ENCODE peak calls at places on chromosomes 16 and 17, in four cellular contexts. O is K562, D is HCT116, M is HepG2. A is an unnamed sample.
A peak's percentile ranks its signal among the peaks of the same experiment; 100 is the strongest.

GRCh38 chr17:32111141-32111771 is 31.0 kb upstream of the RHOT1 start:
- DNase-seq in D (no peak), M (peak; percentile 52), O (peak; percentile 87), A (no peak)

GRCh38 chr16:48561960-48562393 is 48.0 kb downstream of the N4BP1 start:
- DNase-seq in O (no peak), M (peak; percentile 86), D (no peak), A (no peak)

GRCh38 chr17:41785876-41786226 is 660 bp downstream of the JUP start:
- DNase-seq in M (no peak), O (peak; percentile 81), D (no peak), A (no peak)

GRCh38 chr16:65667013-65667578 is 545.2 kb upstream of the CDH11 start:
- DNase-seq in O (peak; percentile 41), D (no peak), M (peak; percentile 9), A (no peak)

GRCh38 chr17:69042308-69042707 is 18.4 kb downstream of the ABCA9 start:
- DNase-seq in D (no peak), O (no peak), M (no peak), A (no peak)

GRCh38 chr17:65519471-65519870 is 42.0 kb downstream of the AXIN2 start:
- DNase-seq in M (no peak), D (no peak), O (no peak), A (no peak)

GRCh38 chr17:18143044-18143936 is 34.7 kb downstream of the MYO15A start:
- DNase-seq in D (no peak), O (peak; percentile 66), M (peak; percentile 38), A (no peak)

GRCh38 chr17:41758601-41759000 is 24.2 kb upstream of the HAP1 start:
- DNase-seq in D (no peak), M (no peak), O (no peak), A (no peak)

GRCh38 chr17:73088561-73088960 is 3.9 kb downstream of the SLC39A11 start:
- DNase-seq in M (no peak), D (no peak), O (no peak), A (no peak)

GRCh38 chr17:80477647-80478478 is 1.5 kb upstream of the NPTX1 start:
- DNase-seq in O (peak; percentile 48), M (no peak), D (no peak), A (no peak)

GRCh38 chr16:81633147-81633619 is 145.9 kb upstream of the PLCG2 start:
- DNase-seq in M (peak; percentile 16), O (no peak), D (no peak), A (no peak)

GRCh38 chr16:2082171-2082982 is 34.6 kb downstream of the TSC2 start:
- DNase-seq in O (no peak), D (no peak), M (no peak), A (no peak)

GRCh38 chr17:58344047-58344790 is 7.8 kb downstream of the SUPT4H1 start:
- DNase-seq in D (no peak), M (no peak), O (no peak), A (no peak)

GRCh38 chr17:82092628-82092994 is 5.4 kb downstream of the FASN start:
- DNase-seq in D (no peak), M (no peak), O (no peak), A (no peak)

GRCh38 chr17:59493867-59494266 is 71.5 kb upstream of the DHX40 start:
- DNase-seq in D (no peak), M (no peak), O (no peak), A (no peak)

GRCh38 chr16:9849697-9850245 is 332.5 kb downstream of the GRIN2A start:
- DNase-seq in O (no peak), M (no peak), D (no peak), A (no peak)

GRCh38 chr17:55722016-55722706 is 503 bp downstream of the TMEM100 start:
- DNase-seq in D (no peak), O (no peak), M (no peak), A (no peak)

GRCh38 chr16:53745753-53746258 is 41.9 kb downstream of the FTO start:
- DNase-seq in D (peak; percentile 59), O (peak; percentile 25), M (no peak), A (no peak)

GRCh38 chr17:29615048-29615385 is 7.7 kb downstream of the CORO6 start:
- DNase-seq in M (no peak), D (no peak), O (peak; percentile 50), A (no peak)

GRCh38 chr16:78906135-78906534 is 694.4 kb downstream of the MAF start:
- DNase-seq in M (no peak), O (no peak), D (no peak), A (no peak)

GRCh38 chr17:72176902-72177660 is 56.3 kb downstream of the SOX9 start:
- DNase-seq in O (no peak), D (no peak), M (no peak), A (no peak)

DNA sequence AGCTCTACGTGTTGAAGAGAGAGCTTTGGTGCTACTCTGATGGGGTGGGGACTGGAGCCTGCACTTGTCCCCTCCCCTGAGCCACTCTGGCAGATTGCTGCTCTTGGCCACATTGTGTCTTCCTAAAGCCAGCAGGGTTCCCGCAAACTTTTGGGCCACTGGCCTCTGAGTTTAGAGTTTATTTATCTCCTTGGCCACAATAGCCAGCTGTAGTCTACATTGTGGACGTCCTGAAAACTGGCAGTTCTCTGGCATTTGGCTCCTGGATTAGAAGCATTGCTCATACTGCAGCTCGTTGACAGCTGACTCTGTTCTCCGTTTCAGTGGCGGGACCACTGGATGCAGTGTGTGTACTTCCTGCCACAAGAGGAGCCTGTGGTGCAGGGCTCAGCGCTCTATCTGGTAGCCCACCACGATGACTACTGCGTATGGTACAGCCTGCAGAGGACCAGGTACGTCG is 34.6 kb downstream of the PRMT7 start:
- DNase-seq in O (no peak), M (no peak), D (no peak), A (no peak)
- TF ChIP-seq TCF7L2 in O (no peak), M (no peak), D (no peak), A (no peak)

GRCh38 chr17:47894498-47895253 is 1.4 kb upstream of the SP2 start:
- DNase-seq in M (no peak), D (no peak), O (peak; percentile 49), A (no peak)
- H3K27ac ChIP-seq in M (peak overlapping the region; percentile 75), D (peak overlapping the region; percentile 58), O (peak overlapping the region; percentile 90), A (peak overlapping the region; percentile 93)

GRCh38 chr17:38556234-38556633 is 49.5 kb downstream of the SRCIN1 start:
- DNase-seq in O (no peak), M (no peak), D (no peak), A (no peak)
- TF ChIP-seq TCF7L2 in O (no peak), M (no peak), D (no peak), A (no peak)

GRCh38 chr16:88677721-88678120 is 8.6 kb downstream of the SNAI3 start:
- DNase-seq in D (no peak), O (no peak), M (no peak), A (no peak)
- H3K27ac ChIP-seq in D (no peak overlapping the region), O (no peak overlapping the region), M (no peak overlapping the region), A (no peak overlapping the region)

DNA sequence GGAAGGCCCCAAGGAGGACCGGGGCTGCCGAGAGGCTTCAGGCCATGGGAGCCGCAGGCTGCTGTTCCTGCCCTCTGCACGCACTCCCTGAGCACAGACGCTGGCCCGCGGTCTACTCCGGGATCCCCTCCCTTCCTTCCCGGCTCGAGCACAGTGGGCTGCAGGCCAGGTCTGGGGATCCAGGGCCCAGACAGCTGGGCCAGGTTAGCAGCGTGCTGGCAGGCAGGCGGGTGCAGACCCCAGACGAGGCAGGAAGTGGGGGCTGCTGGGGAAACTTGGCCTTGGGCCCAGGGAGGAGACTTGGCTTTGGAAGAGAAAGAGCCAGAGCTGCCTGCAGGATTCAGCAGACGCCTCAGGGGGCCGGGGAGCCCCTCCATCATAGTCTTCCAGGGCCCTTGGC is 30.2 kb upstream of the ABCC3 start:
- DNase-seq in D (no peak), M (no peak), O (no peak), A (no peak)
- TF ChIP-seq TCF7L2 in D (no peak), M (no peak), O (no peak), A (no peak)

GRCh38 chr17:76529224-76529642 is 8.3 kb downstream of the CYGB start:
- DNase-seq in O (peak; percentile 64), D (no peak), M (no peak), A (no peak)
- H3K27ac ChIP-seq in O (peak overlapping the region; percentile 89), D (peak overlapping the region; percentile 12), M (peak overlapping the region; percentile 60), A (peak overlapping the region; percentile 67)